ENCODE peak calls at places on chromosome 9, in eight cellular contexts. One of them, this sample, is unnamed.

GRCh38 chr9:5430912-5431311 is 6.8 kb downstream of the PLGRKT start:
- DNase-seq in stimulated activated CD4-positive, alpha-beta T cell treated with anti-CD3 and anti-CD28 coated beads, TNF-alpha, amount 100 ng/mL, for 48 hours: no peak
- DNase-seq in ecto neural progenitor cell: no peak
- DNase-seq in activated T-cell treated with anti-CD3 and anti-CD28 coated beads, Interleukin-2, amount 50 U/mL, for 4 hours: no peak
- DNase-seq in aorta: no peak
- DNase-seq in stimulated activated naive CD4-positive, alpha-beta T cell treated with Interleukin-2 at 50 U/mL for 16 hours: no peak
- DNase-seq in NCI-H510A treated with DMSO at 0.1 percent for 48 hours: no peak
- DNase-seq in skeletal muscle cell: no peak
- DNase-seq in this sample: no peak

GRCh38 chr9:120698766-120699165 is 15.5 kb downstream of the MEGF9 start:
- DNase-seq in ecto neural progenitor cell: no peak
- DNase-seq in activated T-cell treated with anti-CD3 and anti-CD28 coated beads, Interleukin-2, amount 50 U/mL, for 4 hours: no peak
- DNase-seq in stimulated activated CD4-positive, alpha-beta T cell treated with anti-CD3 and anti-CD28 coated beads, TNF-alpha, amount 100 ng/mL, for 48 hours: no peak
- DNase-seq in aorta: no peak
- DNase-seq in NCI-H510A treated with DMSO at 0.1 percent for 48 hours: no peak
- DNase-seq in skeletal muscle cell: no peak
- DNase-seq in stimulated activated naive CD4-positive, alpha-beta T cell treated with Interleukin-2 at 50 U/mL for 16 hours: no peak
- DNase-seq in this sample: no peak

GRCh38 chr9:113634597-113635515 is 171.3 kb downstream of the RGS3 start:
- DNase-seq in NCI-H510A treated with DMSO at 0.1 percent for 48 hours: no peak
- DNase-seq in stimulated activated naive CD4-positive, alpha-beta T cell treated with Interleukin-2 at 50 U/mL for 16 hours: no peak
- DNase-seq in activated T-cell treated with anti-CD3 and anti-CD28 coated beads, Interleukin-2, amount 50 U/mL, for 4 hours: no peak
- DNase-seq in ecto neural progenitor cell: no peak
- DNase-seq in aorta: peak
- DNase-seq in skeletal muscle cell: no peak
- DNase-seq in stimulated activated CD4-positive, alpha-beta T cell treated with anti-CD3 and anti-CD28 coated beads, TNF-alpha, amount 100 ng/mL, for 48 hours: no peak
- DNase-seq in this sample: no peak

GRCh38 chr9:131740898-131741297 is 1.0 kb upstream of the RAPGEF1 start:
- DNase-seq in activated T-cell treated with anti-CD3 and anti-CD28 coated beads, Interleukin-2, amount 50 U/mL, for 4 hours: no peak
- DNase-seq in skeletal muscle cell: no peak
- DNase-seq in stimulated activated naive CD4-positive, alpha-beta T cell treated with Interleukin-2 at 50 U/mL for 16 hours: no peak
- DNase-seq in aorta: no peak
- DNase-seq in NCI-H510A treated with DMSO at 0.1 percent for 48 hours: no peak
- DNase-seq in ecto neural progenitor cell: no peak
- DNase-seq in stimulated activated CD4-positive, alpha-beta T cell treated with anti-CD3 and anti-CD28 coated beads, TNF-alpha, amount 100 ng/mL, for 48 hours: no peak
- DNase-seq in this sample: no peak

GRCh38 chr9:95834281-95834907 is 41.1 kb upstream of the ERCC6L2 start:
- DNase-seq in ecto neural progenitor cell: no peak
- DNase-seq in stimulated activated CD4-positive, alpha-beta T cell treated with anti-CD3 and anti-CD28 coated beads, TNF-alpha, amount 100 ng/mL, for 48 hours: no peak
- DNase-seq in activated T-cell treated with anti-CD3 and anti-CD28 coated beads, Interleukin-2, amount 50 U/mL, for 4 hours: no peak
- DNase-seq in skeletal muscle cell: no peak
- DNase-seq in NCI-H510A treated with DMSO at 0.1 percent for 48 hours: no peak
- DNase-seq in stimulated activated naive CD4-positive, alpha-beta T cell treated with Interleukin-2 at 50 U/mL for 16 hours: no peak
- DNase-seq in aorta: no peak
- DNase-seq in this sample: no peak

GRCh38 chr9:107614765-107615164 is 125.2 kb upstream of the KLF4 start:
- DNase-seq in aorta: no peak
- DNase-seq in stimulated activated naive CD4-positive, alpha-beta T cell treated with Interleukin-2 at 50 U/mL for 16 hours: no peak
- DNase-seq in skeletal muscle cell: no peak
- DNase-seq in ecto neural progenitor cell: no peak
- DNase-seq in activated T-cell treated with anti-CD3 and anti-CD28 coated beads, Interleukin-2, amount 50 U/mL, for 4 hours: no peak
- DNase-seq in stimulated activated CD4-positive, alpha-beta T cell treated with anti-CD3 and anti-CD28 coated beads, TNF-alpha, amount 100 ng/mL, for 48 hours: no peak
- DNase-seq in NCI-H510A treated with DMSO at 0.1 percent for 48 hours: no peak
- DNase-seq in this sample: no peak

GRCh38 chr9:111621895-111622480 is 9.1 kb upstream of the DNAJC25 start:
- DNase-seq in activated T-cell treated with anti-CD3 and anti-CD28 coated beads, Interleukin-2, amount 50 U/mL, for 4 hours: no peak
- DNase-seq in ecto neural progenitor cell: no peak
- DNase-seq in stimulated activated naive CD4-positive, alpha-beta T cell treated with Interleukin-2 at 50 U/mL for 16 hours: no peak
- DNase-seq in stimulated activated CD4-positive, alpha-beta T cell treated with anti-CD3 and anti-CD28 coated beads, TNF-alpha, amount 100 ng/mL, for 48 hours: no peak
- DNase-seq in NCI-H510A treated with DMSO at 0.1 percent for 48 hours: no peak
- DNase-seq in aorta: no peak
- DNase-seq in skeletal muscle cell: no peak
- DNase-seq in this sample: no peak

GRCh38 chr9:6959275-6960000 is 201.7 kb downstream of the KDM4C start:
- DNase-seq in stimulated activated naive CD4-positive, alpha-beta T cell treated with Interleukin-2 at 50 U/mL for 16 hours: no peak
- DNase-seq in ecto neural progenitor cell: no peak
- DNase-seq in activated T-cell treated with anti-CD3 and anti-CD28 coated beads, Interleukin-2, amount 50 U/mL, for 4 hours: no peak
- DNase-seq in aorta: no peak
- DNase-seq in stimulated activated CD4-positive, alpha-beta T cell treated with anti-CD3 and anti-CD28 coated beads, TNF-alpha, amount 100 ng/mL, for 48 hours: no peak
- DNase-seq in NCI-H510A treated with DMSO at 0.1 percent for 48 hours: peak
- DNase-seq in skeletal muscle cell: no peak
- DNase-seq in this sample: no peak

GRCh38 chr9:79917417-79917816 is 345.7 kb downstream of the TLE4 start:
- DNase-seq in aorta: no peak
- DNase-seq in activated T-cell treated with anti-CD3 and anti-CD28 coated beads, Interleukin-2, amount 50 U/mL, for 4 hours: no peak
- DNase-seq in stimulated activated CD4-positive, alpha-beta T cell treated with anti-CD3 and anti-CD28 coated beads, TNF-alpha, amount 100 ng/mL, for 48 hours: no peak
- DNase-seq in skeletal muscle cell: peak
- DNase-seq in stimulated activated naive CD4-positive, alpha-beta T cell treated with Interleukin-2 at 50 U/mL for 16 hours: no peak
- DNase-seq in ecto neural progenitor cell: no peak
- DNase-seq in NCI-H510A treated with DMSO at 0.1 percent for 48 hours: no peak
- DNase-seq in this sample: no peak

GRCh38 chr9:71990466-71990865 is 69.9 kb downstream of the C9orf57 start:
- DNase-seq in aorta: no peak
- DNase-seq in stimulated activated naive CD4-positive, alpha-beta T cell treated with Interleukin-2 at 50 U/mL for 16 hours: no peak
- DNase-seq in NCI-H510A treated with DMSO at 0.1 percent for 48 hours: no peak
- DNase-seq in ecto neural progenitor cell: no peak
- DNase-seq in activated T-cell treated with anti-CD3 and anti-CD28 coated beads, Interleukin-2, amount 50 U/mL, for 4 hours: no peak
- DNase-seq in skeletal muscle cell: no peak
- DNase-seq in stimulated activated CD4-positive, alpha-beta T cell treated with anti-CD3 and anti-CD28 coated beads, TNF-alpha, amount 100 ng/mL, for 48 hours: no peak
- DNase-seq in this sample: no peak

GRCh38 chr9:19184144-19184917 is 46.2 kb upstream of the DENND4C start:
- DNase-seq in stimulated activated naive CD4-positive, alpha-beta T cell treated with Interleukin-2 at 50 U/mL for 16 hours: peak
- DNase-seq in stimulated activated CD4-positive, alpha-beta T cell treated with anti-CD3 and anti-CD28 coated beads, TNF-alpha, amount 100 ng/mL, for 48 hours: peak
- DNase-seq in skeletal muscle cell: peak
- DNase-seq in ecto neural progenitor cell: no peak
- DNase-seq in aorta: peak
- DNase-seq in NCI-H510A treated with DMSO at 0.1 percent for 48 hours: no peak
- DNase-seq in activated T-cell treated with anti-CD3 and anti-CD28 coated beads, Interleukin-2, amount 50 U/mL, for 4 hours: peak
- DNase-seq in this sample: peak

GRCh38 chr9:127833555-127833954 is 20.9 kb downstream of the ENG start:
- DNase-seq in ecto neural progenitor cell: no peak
- DNase-seq in aorta: no peak
- DNase-seq in activated T-cell treated with anti-CD3 and anti-CD28 coated beads, Interleukin-2, amount 50 U/mL, for 4 hours: no peak
- DNase-seq in NCI-H510A treated with DMSO at 0.1 percent for 48 hours: no peak
- DNase-seq in stimulated activated naive CD4-positive, alpha-beta T cell treated with Interleukin-2 at 50 U/mL for 16 hours: no peak
- DNase-seq in stimulated activated CD4-positive, alpha-beta T cell treated with anti-CD3 and anti-CD28 coated beads, TNF-alpha, amount 100 ng/mL, for 48 hours: no peak
- DNase-seq in skeletal muscle cell: no peak
- DNase-seq in this sample: no peak

GRCh38 chr9:37801287-37801850 is 772 bp downstream of the DCAF10 start:
- DNase-seq in skeletal muscle cell: no peak
- DNase-seq in stimulated activated naive CD4-positive, alpha-beta T cell treated with Interleukin-2 at 50 U/mL for 16 hours: no peak
- DNase-seq in stimulated activated CD4-positive, alpha-beta T cell treated with anti-CD3 and anti-CD28 coated beads, TNF-alpha, amount 100 ng/mL, for 48 hours: peak
- DNase-seq in aorta: no peak
- DNase-seq in activated T-cell treated with anti-CD3 and anti-CD28 coated beads, Interleukin-2, amount 50 U/mL, for 4 hours: peak
- DNase-seq in NCI-H510A treated with DMSO at 0.1 percent for 48 hours: no peak
- DNase-seq in ecto neural progenitor cell: no peak
- DNase-seq in this sample: peak

GRCh38 chr9:17594961-17595360 is 16.1 kb downstream of the SH3GL2 start:
- DNase-seq in aorta: no peak
- DNase-seq in activated T-cell treated with anti-CD3 and anti-CD28 coated beads, Interleukin-2, amount 50 U/mL, for 4 hours: no peak
- DNase-seq in skeletal muscle cell: no peak
- DNase-seq in stimulated activated CD4-positive, alpha-beta T cell treated with anti-CD3 and anti-CD28 coated beads, TNF-alpha, amount 100 ng/mL, for 48 hours: no peak
- DNase-seq in NCI-H510A treated with DMSO at 0.1 percent for 48 hours: no peak
- DNase-seq in ecto neural progenitor cell: no peak
- DNase-seq in stimulated activated naive CD4-positive, alpha-beta T cell treated with Interleukin-2 at 50 U/mL for 16 hours: no peak
- DNase-seq in this sample: no peak

GRCh38 chr9:95511232-95511951 is 5.4 kb downstream of the PTCH1 start:
- DNase-seq in aorta: peak
- DNase-seq in ecto neural progenitor cell: no peak
- DNase-seq in activated T-cell treated with anti-CD3 and anti-CD28 coated beads, Interleukin-2, amount 50 U/mL, for 4 hours: peak
- DNase-seq in stimulated activated naive CD4-positive, alpha-beta T cell treated with Interleukin-2 at 50 U/mL for 16 hours: no peak
- DNase-seq in stimulated activated CD4-positive, alpha-beta T cell treated with anti-CD3 and anti-CD28 coated beads, TNF-alpha, amount 100 ng/mL, for 48 hours: peak
- DNase-seq in NCI-H510A treated with DMSO at 0.1 percent for 48 hours: peak
- DNase-seq in skeletal muscle cell: no peak
- DNase-seq in this sample: no peak

GRCh38 chr9:38734831-38735230 is 14.9 kb upstream of the FAM240B start:
- DNase-seq in NCI-H510A treated with DMSO at 0.1 percent for 48 hours: no peak
- DNase-seq in ecto neural progenitor cell: no peak
- DNase-seq in activated T-cell treated with anti-CD3 and anti-CD28 coated beads, Interleukin-2, amount 50 U/mL, for 4 hours: no peak
- DNase-seq in aorta: no peak
- DNase-seq in skeletal muscle cell: no peak
- DNase-seq in stimulated activated CD4-positive, alpha-beta T cell treated with anti-CD3 and anti-CD28 coated beads, TNF-alpha, amount 100 ng/mL, for 48 hours: no peak
- DNase-seq in stimulated activated naive CD4-positive, alpha-beta T cell treated with Interleukin-2 at 50 U/mL for 16 hours: no peak
- DNase-seq in this sample: no peak

GRCh38 chr9:15155826-15156225 is 151.2 kb downstream of the TTC39B start:
- DNase-seq in skeletal muscle cell: peak
- DNase-seq in aorta: peak
- DNase-seq in NCI-H510A treated with DMSO at 0.1 percent for 48 hours: no peak
- DNase-seq in activated T-cell treated with anti-CD3 and anti-CD28 coated beads, Interleukin-2, amount 50 U/mL, for 4 hours: no peak
- DNase-seq in stimulated activated naive CD4-positive, alpha-beta T cell treated with Interleukin-2 at 50 U/mL for 16 hours: no peak
- DNase-seq in stimulated activated CD4-positive, alpha-beta T cell treated with anti-CD3 and anti-CD28 coated beads, TNF-alpha, amount 100 ng/mL, for 48 hours: no peak
- DNase-seq in ecto neural progenitor cell: no peak
- DNase-seq in this sample: no peak

GRCh38 chr9:3032898-3033297 is 189.0 kb upstream of the PUM3 start:
- DNase-seq in stimulated activated naive CD4-positive, alpha-beta T cell treated with Interleukin-2 at 50 U/mL for 16 hours: no peak
- DNase-seq in skeletal muscle cell: no peak
- DNase-seq in stimulated activated CD4-positive, alpha-beta T cell treated with anti-CD3 and anti-CD28 coated beads, TNF-alpha, amount 100 ng/mL, for 48 hours: no peak
- DNase-seq in aorta: no peak
- DNase-seq in activated T-cell treated with anti-CD3 and anti-CD28 coated beads, Interleukin-2, amount 50 U/mL, for 4 hours: no peak
- DNase-seq in ecto neural progenitor cell: no peak
- DNase-seq in NCI-H510A treated with DMSO at 0.1 percent for 48 hours: no peak
- DNase-seq in this sample: no peak

GRCh38 chr9:135992486-135993408 is 31.6 kb upstream of the UBAC1 start:
- DNase-seq in aorta: peak
- DNase-seq in ecto neural progenitor cell: peak
- DNase-seq in activated T-cell treated with anti-CD3 and anti-CD28 coated beads, Interleukin-2, amount 50 U/mL, for 4 hours: peak
- DNase-seq in skeletal muscle cell: peak
- DNase-seq in stimulated activated naive CD4-positive, alpha-beta T cell treated with Interleukin-2 at 50 U/mL for 16 hours: peak
- DNase-seq in stimulated activated CD4-positive, alpha-beta T cell treated with anti-CD3 and anti-CD28 coated beads, TNF-alpha, amount 100 ng/mL, for 48 hours: peak
- DNase-seq in NCI-H510A treated with DMSO at 0.1 percent for 48 hours: peak
- DNase-seq in this sample: peak

GRCh38 chr9:92501671-92502393 is 19.5 kb upstream of the ASPN start:
- DNase-seq in NCI-H510A treated with DMSO at 0.1 percent for 48 hours: peak
- DNase-seq in ecto neural progenitor cell: peak
- DNase-seq in aorta: peak
- DNase-seq in skeletal muscle cell: no peak
- DNase-seq in stimulated activated naive CD4-positive, alpha-beta T cell treated with Interleukin-2 at 50 U/mL for 16 hours: no peak
- DNase-seq in activated T-cell treated with anti-CD3 and anti-CD28 coated beads, Interleukin-2, amount 50 U/mL, for 4 hours: no peak
- DNase-seq in stimulated activated CD4-positive, alpha-beta T cell treated with anti-CD3 and anti-CD28 coated beads, TNF-alpha, amount 100 ng/mL, for 48 hours: no peak
- DNase-seq in this sample: no peak

GRCh38 chr9:128190516-128191405 is 611 bp downstream of the CIZ1 start:
- DNase-seq in stimulated activated naive CD4-positive, alpha-beta T cell treated with Interleukin-2 at 50 U/mL for 16 hours: peak
- DNase-seq in activated T-cell treated with anti-CD3 and anti-CD28 coated beads, Interleukin-2, amount 50 U/mL, for 4 hours: no peak
- DNase-seq in NCI-H510A treated with DMSO at 0.1 percent for 48 hours: no peak
- DNase-seq in aorta: no peak
- DNase-seq in skeletal muscle cell: no peak
- DNase-seq in stimulated activated CD4-positive, alpha-beta T cell treated with anti-CD3 and anti-CD28 coated beads, TNF-alpha, amount 100 ng/mL, for 48 hours: peak
- DNase-seq in ecto neural progenitor cell: no peak
- DNase-seq in this sample: no peak

GRCh38 chr9:107737987-107738743 is 248.6 kb upstream of the KLF4 start:
- DNase-seq in activated T-cell treated with anti-CD3 and anti-CD28 coated beads, Interleukin-2, amount 50 U/mL, for 4 hours: no peak
- DNase-seq in stimulated activated naive CD4-positive, alpha-beta T cell treated with Interleukin-2 at 50 U/mL for 16 hours: no peak
- DNase-seq in ecto neural progenitor cell: no peak
- DNase-seq in aorta: peak
- DNase-seq in skeletal muscle cell: peak
- DNase-seq in stimulated activated CD4-positive, alpha-beta T cell treated with anti-CD3 and anti-CD28 coated beads, TNF-alpha, amount 100 ng/mL, for 48 hours: no peak
- DNase-seq in NCI-H510A treated with DMSO at 0.1 percent for 48 hours: no peak
- DNase-seq in this sample: no peak

GRCh38 chr9:109725460-109725859 is 54.5 kb upstream of the PALM2AKAP2 start:
- DNase-seq in NCI-H510A treated with DMSO at 0.1 percent for 48 hours: no peak
- DNase-seq in skeletal muscle cell: no peak
- DNase-seq in stimulated activated naive CD4-positive, alpha-beta T cell treated with Interleukin-2 at 50 U/mL for 16 hours: no peak
- DNase-seq in aorta: no peak
- DNase-seq in activated T-cell treated with anti-CD3 and anti-CD28 coated beads, Interleukin-2, amount 50 U/mL, for 4 hours: no peak
- DNase-seq in stimulated activated CD4-positive, alpha-beta T cell treated with anti-CD3 and anti-CD28 coated beads, TNF-alpha, amount 100 ng/mL, for 48 hours: no peak
- DNase-seq in ecto neural progenitor cell: no peak
- DNase-seq in this sample: no peak

GRCh38 chr9:6739218-6739617 is 18.6 kb upstream of the KDM4C start:
- DNase-seq in NCI-H510A treated with DMSO at 0.1 percent for 48 hours: peak
- DNase-seq in aorta: no peak
- DNase-seq in stimulated activated naive CD4-positive, alpha-beta T cell treated with Interleukin-2 at 50 U/mL for 16 hours: no peak
- DNase-seq in ecto neural progenitor cell: no peak
- DNase-seq in stimulated activated CD4-positive, alpha-beta T cell treated with anti-CD3 and anti-CD28 coated beads, TNF-alpha, amount 100 ng/mL, for 48 hours: no peak
- DNase-seq in skeletal muscle cell: no peak
- DNase-seq in activated T-cell treated with anti-CD3 and anti-CD28 coated beads, Interleukin-2, amount 50 U/mL, for 4 hours: no peak
- DNase-seq in this sample: no peak

GRCh38 chr9:105062222-105062850 is 134.4 kb upstream of the ABCA1 start:
- DNase-seq in skeletal muscle cell: no peak
- DNase-seq in ecto neural progenitor cell: no peak
- DNase-seq in stimulated activated CD4-positive, alpha-beta T cell treated with anti-CD3 and anti-CD28 coated beads, TNF-alpha, amount 100 ng/mL, for 48 hours: no peak
- DNase-seq in activated T-cell treated with anti-CD3 and anti-CD28 coated beads, Interleukin-2, amount 50 U/mL, for 4 hours: no peak
- DNase-seq in stimulated activated naive CD4-positive, alpha-beta T cell treated with Interleukin-2 at 50 U/mL for 16 hours: no peak
- DNase-seq in aorta: no peak
- DNase-seq in NCI-H510A treated with DMSO at 0.1 percent for 48 hours: peak
- DNase-seq in this sample: no peak

GRCh38 chr9:70079364-70080103 is 35.9 kb downstream of the MAMDC2 start:
- DNase-seq in ecto neural progenitor cell: no peak
- DNase-seq in NCI-H510A treated with DMSO at 0.1 percent for 48 hours: peak
- DNase-seq in aorta: no peak
- DNase-seq in skeletal muscle cell: no peak
- DNase-seq in activated T-cell treated with anti-CD3 and anti-CD28 coated beads, Interleukin-2, amount 50 U/mL, for 4 hours: no peak
- DNase-seq in stimulated activated naive CD4-positive, alpha-beta T cell treated with Interleukin-2 at 50 U/mL for 16 hours: no peak
- DNase-seq in stimulated activated CD4-positive, alpha-beta T cell treated with anti-CD3 and anti-CD28 coated beads, TNF-alpha, amount 100 ng/mL, for 48 hours: no peak
- DNase-seq in this sample: no peak

GRCh38 chr9:26673276-26673675 is 219.3 kb downstream of the CAAP1 start:
- DNase-seq in stimulated activated naive CD4-positive, alpha-beta T cell treated with Interleukin-2 at 50 U/mL for 16 hours: no peak
- DNase-seq in activated T-cell treated with anti-CD3 and anti-CD28 coated beads, Interleukin-2, amount 50 U/mL, for 4 hours: no peak
- DNase-seq in NCI-H510A treated with DMSO at 0.1 percent for 48 hours: no peak
- DNase-seq in stimulated activated CD4-positive, alpha-beta T cell treated with anti-CD3 and anti-CD28 coated beads, TNF-alpha, amount 100 ng/mL, for 48 hours: no peak
- DNase-seq in ecto neural progenitor cell: no peak
- DNase-seq in skeletal muscle cell: no peak
- DNase-seq in aorta: no peak
- DNase-seq in this sample: no peak

GRCh38 chr9:8569832-8570231 is 770.3 kb upstream of the DMAC1 start:
- DNase-seq in aorta: no peak
- DNase-seq in NCI-H510A treated with DMSO at 0.1 percent for 48 hours: no peak
- DNase-seq in skeletal muscle cell: no peak
- DNase-seq in activated T-cell treated with anti-CD3 and anti-CD28 coated beads, Interleukin-2, amount 50 U/mL, for 4 hours: no peak
- DNase-seq in ecto neural progenitor cell: no peak
- DNase-seq in stimulated activated naive CD4-positive, alpha-beta T cell treated with Interleukin-2 at 50 U/mL for 16 hours: no peak
- DNase-seq in stimulated activated CD4-positive, alpha-beta T cell treated with anti-CD3 and anti-CD28 coated beads, TNF-alpha, amount 100 ng/mL, for 48 hours: no peak
- DNase-seq in this sample: no peak

GRCh38 chr9:35293381-35293780 is 131.6 kb downstream of the UNC13B start:
- DNase-seq in activated T-cell treated with anti-CD3 and anti-CD28 coated beads, Interleukin-2, amount 50 U/mL, for 4 hours: no peak
- DNase-seq in aorta: no peak
- DNase-seq in stimulated activated CD4-positive, alpha-beta T cell treated with anti-CD3 and anti-CD28 coated beads, TNF-alpha, amount 100 ng/mL, for 48 hours: no peak
- DNase-seq in NCI-H510A treated with DMSO at 0.1 percent for 48 hours: no peak
- DNase-seq in ecto neural progenitor cell: no peak
- DNase-seq in stimulated activated naive CD4-positive, alpha-beta T cell treated with Interleukin-2 at 50 U/mL for 16 hours: no peak
- DNase-seq in skeletal muscle cell: no peak
- DNase-seq in this sample: no peak

GRCh38 chr9:109918359-109919163 is 138.6 kb downstream of the PALM2AKAP2 start:
- DNase-seq in stimulated activated naive CD4-positive, alpha-beta T cell treated with Interleukin-2 at 50 U/mL for 16 hours: peak
- DNase-seq in ecto neural progenitor cell: no peak
- DNase-seq in skeletal muscle cell: peak
- DNase-seq in NCI-H510A treated with DMSO at 0.1 percent for 48 hours: peak
- DNase-seq in aorta: no peak
- DNase-seq in activated T-cell treated with anti-CD3 and anti-CD28 coated beads, Interleukin-2, amount 50 U/mL, for 4 hours: no peak
- DNase-seq in stimulated activated CD4-positive, alpha-beta T cell treated with anti-CD3 and anti-CD28 coated beads, TNF-alpha, amount 100 ng/mL, for 48 hours: no peak
- DNase-seq in this sample: no peak

GRCh38 chr9:18361621-18362020 is 112.3 kb upstream of the ADAMTSL1 start:
- DNase-seq in skeletal muscle cell: no peak
- DNase-seq in ecto neural progenitor cell: no peak
- DNase-seq in stimulated activated CD4-positive, alpha-beta T cell treated with anti-CD3 and anti-CD28 coated beads, TNF-alpha, amount 100 ng/mL, for 48 hours: no peak
- DNase-seq in stimulated activated naive CD4-positive, alpha-beta T cell treated with Interleukin-2 at 50 U/mL for 16 hours: no peak
- DNase-seq in NCI-H510A treated with DMSO at 0.1 percent for 48 hours: no peak
- DNase-seq in activated T-cell treated with anti-CD3 and anti-CD28 coated beads, Interleukin-2, amount 50 U/mL, for 4 hours: no peak
- DNase-seq in aorta: no peak
- DNase-seq in this sample: no peak

GRCh38 chr9:93059097-93059959 is 827 bp downstream of the SUSD3 start:
- DNase-seq in NCI-H510A treated with DMSO at 0.1 percent for 48 hours: no peak
- DNase-seq in stimulated activated naive CD4-positive, alpha-beta T cell treated with Interleukin-2 at 50 U/mL for 16 hours: peak
- DNase-seq in aorta: no peak
- DNase-seq in activated T-cell treated with anti-CD3 and anti-CD28 coated beads, Interleukin-2, amount 50 U/mL, for 4 hours: peak
- DNase-seq in ecto neural progenitor cell: no peak
- DNase-seq in stimulated activated CD4-positive, alpha-beta T cell treated with anti-CD3 and anti-CD28 coated beads, TNF-alpha, amount 100 ng/mL, for 48 hours: no peak
- DNase-seq in skeletal muscle cell: no peak
- DNase-seq in this sample: no peak

GRCh38 chr9:37952731-37953130 is 48.8 kb upstream of the SLC25A51 start:
- DNase-seq in NCI-H510A treated with DMSO at 0.1 percent for 48 hours: no peak
- DNase-seq in ecto neural progenitor cell: no peak
- DNase-seq in aorta: no peak
- DNase-seq in activated T-cell treated with anti-CD3 and anti-CD28 coated beads, Interleukin-2, amount 50 U/mL, for 4 hours: no peak
- DNase-seq in stimulated activated CD4-positive, alpha-beta T cell treated with anti-CD3 and anti-CD28 coated beads, TNF-alpha, amount 100 ng/mL, for 48 hours: no peak
- DNase-seq in skeletal muscle cell: peak
- DNase-seq in stimulated activated naive CD4-positive, alpha-beta T cell treated with Interleukin-2 at 50 U/mL for 16 hours: no peak
- DNase-seq in this sample: no peak

GRCh38 chr9:114693248-114693895 is 11.4 kb upstream of the TEX48 start:
- DNase-seq in aorta: no peak
- DNase-seq in skeletal muscle cell: no peak
- DNase-seq in activated T-cell treated with anti-CD3 and anti-CD28 coated beads, Interleukin-2, amount 50 U/mL, for 4 hours: no peak
- DNase-seq in ecto neural progenitor cell: no peak
- DNase-seq in stimulated activated naive CD4-positive, alpha-beta T cell treated with Interleukin-2 at 50 U/mL for 16 hours: no peak
- DNase-seq in NCI-H510A treated with DMSO at 0.1 percent for 48 hours: no peak
- DNase-seq in stimulated activated CD4-positive, alpha-beta T cell treated with anti-CD3 and anti-CD28 coated beads, TNF-alpha, amount 100 ng/mL, for 48 hours: no peak
- DNase-seq in this sample: no peak

This sample was measured in nephron progenitor cell.